ENCODE peak calls at places on chromosomes 6 and 20, in five cellular contexts. H, X, U, K and A are unnamed samples.

GRCh38 chr20:53910312-53911002 is 159.9 kb downstream of the BCAS1 start:
- DNase-seq in H (no peak), X (no peak), U (no peak), K (no peak), A (no peak)

GRCh38 chr6:75601608-75602163 is at the start of gene SENP6:
- DNase-seq in H (peak; percentile 46), X (peak; percentile 80), U (no peak), K (peak; percentile 93), A (peak; percentile 89)

GRCh38 chr20:52959125-52959524 is 13.0 kb upstream of the TSHZ2 start:
- DNase-seq in H (no peak), X (peak; percentile 85), U (no peak), K (no peak), A (peak; percentile 94)

GRCh38 chr6:30841644-30842504 is 42.4 kb upstream of the DDR1 start:
- DNase-seq in H (no peak), X (no peak), U (no peak), K (peak; percentile 31), A (no peak)

GRCh38 chr6:148307400-148307799 is 35.2 kb upstream of the SASH1 start:
- DNase-seq in H (no peak), X (peak; percentile 29), U (no peak), K (no peak), A (peak; percentile 81)

GRCh38 chr6:92779758-92780157 is 639.6 kb downstream of the EPHA7 start:
- DNase-seq in H (no peak), X (peak; percentile 45), U (peak; percentile 62), K (no peak), A (peak; percentile 93)

GRCh38 chr6:41527721-41528408 is 18.3 kb upstream of the FOXP4 start:
- DNase-seq in H (no peak), X (peak; percentile 32), U (no peak), K (no peak), A (peak; percentile 96)

GRCh38 chr6:112936476-112936875 is 589.3 kb downstream of the RFPL4B start:
- DNase-seq in H (no peak), X (no peak), U (no peak), K (no peak), A (no peak)

GRCh38 chr6:33446356-33446755 is 8.0 kb upstream of the ZBTB9 start:
- DNase-seq in H (no peak), X (no peak), U (no peak), K (no peak), A (no peak)

GRCh38 chr6:149385998-149386646 is 13.9 kb upstream of the SUMO4 start:
- DNase-seq in H (no peak), X (no peak), U (no peak), K (no peak), A (no peak)

GRCh38 chr20:32678948-32679347 is 5.2 kb upstream of the C20orf203 start:
- DNase-seq in H (no peak), X (no peak), U (no peak), K (no peak), A (no peak)

GRCh38 chr6:31569861-31570536 is 2.1 kb upstream of the LTA start:
- DNase-seq in H (no peak), X (no peak), U (no peak), K (no peak), A (no peak)

GRCh38 chr20:10249048-10249770 is 30.6 kb downstream of the SNAP25 start:
- DNase-seq in H (no peak), X (no peak), U (no peak), K (no peak), A (peak; percentile 57)